ENCODE peak calls at places on chromosome 5, in five cellular contexts. L, P, H, K and I are unnamed samples.

GRCh38 chr5:134086943-134087305 is 27.6 kb upstream of the TCF7 start:
- DNase-seq in L (no peak), P (no peak), H (no peak), K (no peak), I (no peak)

GRCh38 chr5:138752951-138753793 is at the start of gene CTNNA1:
- DNase-seq in L (peak; percentile 90), P (peak; percentile 97), H (peak; percentile 78), K (peak; percentile 77), I (peak; percentile 78)

GRCh38 chr5:153559926-153560325 is 69.5 kb downstream of the GRIA1 start:
- DNase-seq in L (no peak), P (no peak), H (peak; percentile 87), K (no peak), I (no peak)

GRCh38 chr5:96569332-96569731 is 92.8 kb upstream of the CAST start:
- DNase-seq in L (no peak), P (no peak), H (no peak), K (no peak), I (no peak)

GRCh38 chr5:119049824-119050449 is 20.9 kb upstream of the DMXL1 start:
- DNase-seq in L (no peak), P (peak; percentile 73), H (peak; percentile 80), K (peak; percentile 29), I (no peak)

GRCh38 chr5:150342583-150342982 is 14.9 kb upstream of the TCOF1 start:
- DNase-seq in L (no peak), P (no peak), H (no peak), K (no peak), I (no peak)

GRCh38 chr5:80975065-80975464 is 14.9 kb downstream of the RASGRF2 start:
- DNase-seq in L (no peak), P (no peak), H (no peak), K (peak; percentile 41), I (no peak)

GRCh38 chr5:54643679-54644078 is 126.1 kb downstream of the SNX18 start:
- DNase-seq in L (no peak), P (peak; percentile 81), H (peak; percentile 89), K (no peak), I (peak; percentile 12)

GRCh38 chr5:95620870-95621838 is 1.3 kb downstream of the GPR150 start:
- DNase-seq in L (peak; percentile 21), P (peak; percentile 81), H (peak; percentile 23), K (peak; percentile 7), I (peak; percentile 53)

GRCh38 chr5:112800901-112801300 is 60.2 kb upstream of the SRP19 start:
- DNase-seq in L (no peak), P (no peak), H (no peak), K (no peak), I (no peak)

GRCh38 chr5:14414007-14414406 is 167.6 kb upstream of the OTULINL start:
- DNase-seq in L (no peak), P (no peak), H (no peak), K (no peak), I (no peak)

GRCh38 chr5:147554285-147554817 is 44.5 kb upstream of the DPYSL3 start:
- DNase-seq in L (no peak), P (peak; percentile 90), H (peak; percentile 92), K (no peak), I (no peak)

GRCh38 chr5:37661227-37661920 is 178.5 kb downstream of the GDNF start:
- DNase-seq in L (no peak), P (no peak), H (no peak), K (no peak), I (no peak)

GRCh38 chr5:148446591-148446990 is 62.8 kb downstream of the FBXO38 start:
- DNase-seq in L (no peak), P (no peak), H (no peak), K (no peak), I (no peak)

GRCh38 chr5:121182788-121183490 is 668.7 kb upstream of the FTMT start:
- DNase-seq in L (no peak), P (no peak), H (no peak), K (no peak), I (no peak)

GRCh38 chr5:120240716-120241115 is 223.4 kb upstream of the PRR16 start:
- DNase-seq in L (no peak), P (no peak), H (peak; percentile 28), K (no peak), I (no peak)

GRCh38 chr5:120778491-120779293 is 314.6 kb downstream of the PRR16 start:
- DNase-seq in L (no peak), P (peak; percentile 50), H (peak; percentile 8), K (no peak), I (no peak)

GRCh38 chr5:171275822-171276544 is 33.1 kb upstream of the TLX3 start:
- DNase-seq in L (no peak), P (no peak), H (no peak), K (no peak), I (no peak)

GRCh38 chr5:171269717-171270116 is 39.3 kb upstream of the TLX3 start:
- DNase-seq in L (no peak), P (no peak), H (peak; percentile 49), K (no peak), I (no peak)

GRCh38 chr5:171271798-171272197 is 37.2 kb upstream of the TLX3 start:
- DNase-seq in L (no peak), P (no peak), H (no peak), K (no peak), I (no peak)

GRCh38 chr5:171270136-171270535 is 38.9 kb upstream of the TLX3 start:
- DNase-seq in L (no peak), P (no peak), H (no peak), K (no peak), I (no peak)

GRCh38 chr5:171272996-171273970 is 35.8 kb upstream of the TLX3 start:
- DNase-seq in L (no peak), P (no peak), H (peak; percentile 45), K (peak; percentile 55), I (peak; percentile 14)
- TF ChIP-seq CTCF in L (no peak), P (peak; percentile 37), H (peak; percentile 46), K (peak; percentile 40), I (no peak)

GRCh38 chr5:106459541-106459940 is 1211.2 kb downstream of the EFNA5 start:
- DNase-seq in L (no peak), P (peak; percentile 6), H (peak; percentile 14), K (no peak), I (no peak)

GRCh38 chr5:106451998-106452397 is 1218.7 kb downstream of the EFNA5 start:
- DNase-seq in L (no peak), P (no peak), H (no peak), K (no peak), I (no peak)

GRCh38 chr5:106454050-106454449 is 1216.7 kb downstream of the EFNA5 start:
- DNase-seq in L (no peak), P (no peak), H (no peak), K (no peak), I (no peak)

GRCh38 chr5:106454651-106455415 is 1215.9 kb downstream of the EFNA5 start:
- DNase-seq in L (no peak), P (peak; percentile 2), H (peak; percentile 42), K (peak; percentile 55), I (peak; percentile 37)
- TF ChIP-seq CTCF in L (peak; percentile 39), P (peak; percentile 62), H (peak; percentile 62), K (peak; percentile 14), I (peak; percentile 56)

GRCh38 chr5:68531970-68532369 is 316.4 kb downstream of the PIK3R1 start:
- DNase-seq in L (no peak), P (no peak), H (no peak), K (no peak), I (no peak)

GRCh38 chr5:68533051-68533450 is 317.5 kb downstream of the PIK3R1 start:
- DNase-seq in L (no peak), P (no peak), H (no peak), K (no peak), I (no peak)

GRCh38 chr5:68533571-68534051 is 318.1 kb downstream of the PIK3R1 start:
- DNase-seq in L (no peak), P (no peak), H (no peak), K (no peak), I (no peak)

GRCh38 chr5:68529581-68529980 is 314.0 kb downstream of the PIK3R1 start:
- DNase-seq in L (no peak), P (no peak), H (peak; percentile 34), K (no peak), I (no peak)

DNA sequence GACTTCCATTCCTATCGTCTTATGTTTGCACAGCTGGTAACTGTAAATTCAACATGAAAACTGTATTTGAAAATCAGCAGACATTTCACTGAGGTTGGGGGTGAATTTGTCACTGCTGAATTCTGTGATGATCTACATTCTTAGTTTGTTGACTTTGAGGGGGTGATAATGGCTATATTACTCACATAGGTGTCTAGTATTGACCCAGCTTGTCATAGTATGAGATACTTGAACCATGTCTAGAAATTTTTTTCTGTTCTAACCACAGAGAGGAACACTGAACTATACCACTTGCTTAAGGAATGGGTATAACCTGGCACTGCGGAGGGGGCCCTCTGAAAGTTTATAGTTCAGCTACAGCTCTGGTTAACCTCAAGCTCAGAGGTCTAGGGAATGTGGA is 313.3 kb downstream of the PIK3R1 start:
- DNase-seq in L (no peak), P (no peak), H (no peak), K (no peak), I (no peak)
- TF ChIP-seq CTCF in L (no peak), P (no peak), H (no peak), K (no peak), I (no peak)

DNA sequence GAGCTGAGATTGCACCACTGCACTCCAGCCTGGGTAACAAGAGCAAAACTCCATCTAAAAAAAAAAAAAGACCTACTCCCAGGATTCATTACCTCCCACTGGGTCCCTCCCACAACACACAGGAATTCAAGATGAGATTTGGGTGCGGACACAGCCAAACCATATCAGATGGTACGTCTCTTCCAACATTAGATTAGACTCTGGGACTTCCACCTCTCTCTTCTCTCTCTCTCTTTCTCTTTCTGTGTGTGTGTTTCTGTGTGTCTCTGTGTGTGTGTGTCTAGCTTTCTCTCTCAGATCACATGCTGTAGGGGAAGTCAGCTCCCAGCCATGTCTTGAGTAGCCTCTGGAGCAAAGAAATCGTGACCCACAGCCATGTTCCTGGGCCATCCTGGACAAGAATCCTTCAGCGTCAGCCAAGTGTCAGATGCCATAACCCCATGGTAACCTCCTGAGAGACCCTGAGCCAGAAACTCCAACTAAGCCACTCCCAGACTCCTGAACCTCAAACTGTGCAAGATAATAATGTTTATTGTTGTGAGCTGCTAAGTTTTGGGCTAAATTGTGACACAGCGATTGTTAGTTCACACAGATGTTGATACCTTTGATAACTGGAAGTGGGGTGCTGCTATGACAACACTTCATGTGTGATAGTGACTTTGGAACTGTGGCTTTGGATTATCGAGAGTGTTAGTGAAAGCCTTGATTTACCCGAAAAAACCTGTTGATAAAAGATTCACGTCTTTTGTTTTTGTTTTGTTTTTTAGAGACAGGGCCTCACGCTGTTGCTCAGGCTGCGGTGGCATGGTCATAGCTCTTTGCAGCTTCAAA is 4.1 kb upstream of the CMBL start:
- DNase-seq in L (no peak), P (no peak), H (no peak), K (no peak), I (no peak)
- TF ChIP-seq CTCF in L (no peak), P (no peak), H (no peak), K (no peak), I (no peak)

DNA sequence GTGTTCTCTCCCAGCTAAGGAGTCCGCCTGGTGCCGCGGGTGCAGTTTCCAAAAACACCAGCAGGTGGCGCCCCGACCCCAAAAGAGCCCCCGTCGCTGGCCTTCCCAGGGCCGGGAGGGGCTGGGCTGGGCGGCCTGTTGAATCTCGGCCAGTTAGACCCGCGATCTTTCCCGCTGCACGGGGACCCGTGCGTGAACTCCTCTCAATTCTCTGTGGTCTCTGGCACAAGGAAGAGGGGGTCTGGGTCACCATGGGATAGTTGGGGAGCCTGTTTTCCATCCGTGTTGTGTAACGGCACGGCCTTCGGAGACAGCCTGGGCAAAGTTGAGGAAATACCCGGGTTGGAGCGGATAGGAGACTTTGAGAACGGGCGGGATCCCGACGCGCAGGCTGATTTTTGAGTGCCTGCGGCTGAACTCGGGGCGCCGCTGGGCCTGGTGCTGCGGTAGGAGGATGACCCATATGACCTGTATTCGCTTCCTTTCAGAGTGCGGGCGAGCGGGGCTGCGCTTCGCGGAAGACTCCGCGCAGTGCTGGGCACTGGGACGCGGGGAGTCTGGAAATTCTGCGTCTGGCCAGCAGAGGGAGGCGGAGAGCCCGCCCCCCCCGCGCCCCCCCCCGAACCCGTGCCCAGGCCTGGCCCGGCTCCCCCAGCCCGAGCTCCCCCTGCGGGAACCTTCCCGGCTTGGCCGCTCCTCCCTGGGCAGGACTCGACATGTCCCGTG is 7.9 kb upstream of the PSD2 start:
- DNase-seq in L (peak; percentile 88), P (peak; percentile 99), H (peak; percentile 78), K (peak; percentile 76), I (peak; percentile 99)
- TF ChIP-seq CTCF in L (peak; percentile 94), P (peak; percentile 88), H (peak; percentile 94), K (peak; percentile 87), I (peak; percentile 99)